ENCODE peak calls at places on chromosomes 12 and 14, in seven cellular contexts. One of them, this sample, is unnamed.
A peak's percentile ranks its signal among the peaks of the same experiment; 100 is the strongest.

GRCh38 chr12:83664650-83665049 is 977.9 kb downstream of the TMTC2 start:
- DNase-seq in IMR-90: no peak
- DNase-seq in mesenchymal stem cell: no peak
- DNase-seq in mesendoderm: no peak
- DNase-seq in neuronal stem cell: no peak
- DNase-seq in H1: no peak
- DNase-seq in trophoblast cell: no peak
- DNase-seq in this sample: no peak

GRCh38 chr12:103830730-103831320 is 10.2 kb downstream of the NT5DC3 start:
- DNase-seq in IMR-90: no peak
- DNase-seq in mesenchymal stem cell: no peak
- DNase-seq in mesendoderm: no peak
- DNase-seq in neuronal stem cell: no peak
- DNase-seq in H1: no peak
- DNase-seq in trophoblast cell: no peak
- DNase-seq in this sample: no peak

GRCh38 chr14:34676516-34677211 is 37.7 kb downstream of the CFL2 start:
- DNase-seq in IMR-90: no peak
- DNase-seq in mesenchymal stem cell: no peak
- DNase-seq in mesendoderm: no peak
- DNase-seq in neuronal stem cell: no peak
- DNase-seq in H1: no peak
- DNase-seq in trophoblast cell: no peak
- DNase-seq in this sample: no peak

GRCh38 chr14:74720526-74720925 is 7.6 kb downstream of the FCF1 start:
- DNase-seq in IMR-90: peak; percentile 90
- DNase-seq in mesenchymal stem cell: peak; percentile 43
- DNase-seq in mesendoderm: no peak
- DNase-seq in neuronal stem cell: no peak
- DNase-seq in H1: no peak
- DNase-seq in trophoblast cell: no peak
- DNase-seq in this sample: no peak

GRCh38 chr12:89706551-89707348 is 1.9 kb downstream of the ATP2B1 start:
- DNase-seq in IMR-90: peak; percentile 19
- DNase-seq in mesenchymal stem cell: peak; percentile 40
- DNase-seq in mesendoderm: peak; percentile 7
- DNase-seq in neuronal stem cell: peak; percentile 17
- DNase-seq in H1: no peak
- DNase-seq in trophoblast cell: no peak
- DNase-seq in this sample: no peak

GRCh38 chr12:90677552-90677951 is 277.4 kb downstream of the CCER1 start:
- DNase-seq in IMR-90: no peak
- DNase-seq in mesenchymal stem cell: no peak
- DNase-seq in mesendoderm: no peak
- DNase-seq in neuronal stem cell: no peak
- DNase-seq in H1: no peak
- DNase-seq in trophoblast cell: no peak
- DNase-seq in this sample: no peak

GRCh38 chr14:87102979-87103378 is 890.0 kb downstream of the GALC start:
- DNase-seq in IMR-90: peak; percentile 11
- DNase-seq in mesenchymal stem cell: peak; percentile 60
- DNase-seq in mesendoderm: peak; percentile 77
- DNase-seq in neuronal stem cell: no peak
- DNase-seq in H1: no peak
- DNase-seq in trophoblast cell: no peak
- DNase-seq in this sample: no peak

GRCh38 chr12:16399110-16399509 is 51.7 kb downstream of the MGST1 start:
- DNase-seq in IMR-90: no peak
- DNase-seq in mesenchymal stem cell: no peak
- DNase-seq in mesendoderm: no peak
- DNase-seq in neuronal stem cell: no peak
- DNase-seq in H1: no peak
- DNase-seq in trophoblast cell: no peak
- DNase-seq in this sample: no peak

GRCh38 chr12:94831081-94831747 is 172.3 kb downstream of the NDUFA12 start:
- DNase-seq in IMR-90: no peak
- DNase-seq in mesenchymal stem cell: no peak
- DNase-seq in mesendoderm: no peak
- DNase-seq in neuronal stem cell: no peak
- DNase-seq in H1: no peak
- DNase-seq in trophoblast cell: no peak
- DNase-seq in this sample: no peak
- H3K9ac ChIP-seq in IMR-90: no peak overlapping the region
- H3K9ac ChIP-seq in mesenchymal stem cell: no peak overlapping the region
- H3K9ac ChIP-seq in mesendoderm: no peak overlapping the region
- H3K9ac ChIP-seq in neuronal stem cell: no peak overlapping the region
- H3K9ac ChIP-seq in H1: no peak overlapping the region
- H3K9ac ChIP-seq in trophoblast cell: no peak overlapping the region
- H3K9ac ChIP-seq in this sample: no peak overlapping the region

GRCh38 chr12:73106296-73106695 is 834.1 kb downstream of the TRHDE start:
- DNase-seq in IMR-90: no peak
- DNase-seq in mesenchymal stem cell: no peak
- DNase-seq in mesendoderm: peak; percentile 9
- DNase-seq in neuronal stem cell: no peak
- DNase-seq in H1: no peak
- DNase-seq in trophoblast cell: peak; percentile 47
- DNase-seq in this sample: peak; percentile 42

GRCh38 chr12:73106896-73107295 is 834.7 kb downstream of the TRHDE start:
- DNase-seq in IMR-90: no peak
- DNase-seq in mesenchymal stem cell: no peak
- DNase-seq in mesendoderm: no peak
- DNase-seq in neuronal stem cell: no peak
- DNase-seq in H1: no peak
- DNase-seq in trophoblast cell: no peak
- DNase-seq in this sample: no peak

GRCh38 chr12:73110816-73111215 is 838.6 kb downstream of the TRHDE start:
- DNase-seq in IMR-90: no peak
- DNase-seq in mesenchymal stem cell: no peak
- DNase-seq in mesendoderm: no peak
- DNase-seq in neuronal stem cell: no peak
- DNase-seq in H1: no peak
- DNase-seq in trophoblast cell: no peak
- DNase-seq in this sample: no peak

GRCh38 chr12:73112035-73112816 is 840.1 kb downstream of the TRHDE start:
- DNase-seq in IMR-90: no peak
- DNase-seq in mesenchymal stem cell: no peak
- DNase-seq in mesendoderm: no peak
- DNase-seq in neuronal stem cell: no peak
- DNase-seq in H1: no peak
- DNase-seq in trophoblast cell: peak; percentile 22
- DNase-seq in this sample: no peak
- H3K18ac ChIP-seq in IMR-90: no peak overlapping the region
- H3K18ac ChIP-seq in mesenchymal stem cell: no peak overlapping the region
- H3K18ac ChIP-seq in mesendoderm: no peak overlapping the region
- H3K18ac ChIP-seq in neuronal stem cell: no peak overlapping the region
- H3K18ac ChIP-seq in H1: no peak overlapping the region
- H3K18ac ChIP-seq in trophoblast cell: no peak overlapping the region
- H3K18ac ChIP-seq in this sample: no peak overlapping the region

GRCh38 chr12:107864235-107864634 is 89.7 kb downstream of the ASCL4 start:
- DNase-seq in IMR-90: no peak
- DNase-seq in mesenchymal stem cell: no peak
- DNase-seq in mesendoderm: peak; percentile 37
- DNase-seq in neuronal stem cell: no peak
- DNase-seq in H1: no peak
- DNase-seq in trophoblast cell: no peak
- DNase-seq in this sample: peak; percentile 74
- H3K9ac ChIP-seq in IMR-90: no peak overlapping the region
- H3K9ac ChIP-seq in mesenchymal stem cell: no peak overlapping the region
- H3K9ac ChIP-seq in mesendoderm: no peak overlapping the region
- H3K9ac ChIP-seq in neuronal stem cell: no peak overlapping the region
- H3K9ac ChIP-seq in H1: no peak overlapping the region
- H3K9ac ChIP-seq in trophoblast cell: no peak overlapping the region
- H3K9ac ChIP-seq in this sample: peak overlapping the region; percentile 24

GRCh38 chr14:97162621-97163020 is 365.4 kb downstream of the VRK1 start:
- DNase-seq in IMR-90: no peak
- DNase-seq in mesenchymal stem cell: no peak
- DNase-seq in mesendoderm: no peak
- DNase-seq in neuronal stem cell: no peak
- DNase-seq in H1: no peak
- DNase-seq in trophoblast cell: no peak
- DNase-seq in this sample: no peak
- H3K18ac ChIP-seq in IMR-90: no peak overlapping the region
- H3K18ac ChIP-seq in mesenchymal stem cell: no peak overlapping the region
- H3K18ac ChIP-seq in mesendoderm: no peak overlapping the region
- H3K18ac ChIP-seq in neuronal stem cell: no peak overlapping the region
- H3K18ac ChIP-seq in H1: no peak overlapping the region
- H3K18ac ChIP-seq in trophoblast cell: no peak overlapping the region
- H3K18ac ChIP-seq in this sample: no peak overlapping the region

GRCh38 chr12:27462851-27463250 is 16.3 kb downstream of the SMCO2 start:
- DNase-seq in IMR-90: no peak
- DNase-seq in mesenchymal stem cell: no peak
- DNase-seq in mesendoderm: no peak
- DNase-seq in neuronal stem cell: no peak
- DNase-seq in H1: no peak
- DNase-seq in trophoblast cell: no peak
- DNase-seq in this sample: no peak
- H3K9ac ChIP-seq in IMR-90: no peak overlapping the region
- H3K9ac ChIP-seq in mesenchymal stem cell: peak overlapping the region; percentile 85
- H3K9ac ChIP-seq in mesendoderm: no peak overlapping the region
- H3K9ac ChIP-seq in neuronal stem cell: no peak overlapping the region
- H3K9ac ChIP-seq in H1: no peak overlapping the region
- H3K9ac ChIP-seq in trophoblast cell: no peak overlapping the region
- H3K9ac ChIP-seq in this sample: no peak overlapping the region